ENCODE peak calls at places on chromosome 11, in six cellular contexts. One of them, this sample, is unnamed.

GRCh38 chr11:107844041-107844440 is 14.5 kb downstream of the SLC35F2 start:
- DNase-seq in T-cell: no peak
- DNase-seq in endothelial cell: no peak
- DNase-seq in EL: peak; percentile 77
- DNase-seq in SHP77 treated with DMSO at 0.1 percent for 48 hours: no peak
- DNase-seq in MV-4-11: no peak
- DNase-seq in this sample: no peak

GRCh38 chr11:78000193-78000592 is 5.7 kb upstream of the INTS4 start:
- DNase-seq in EL: peak; percentile 75
- DNase-seq in SHP77 treated with DMSO at 0.1 percent for 48 hours: peak; percentile 74
- DNase-seq in MV-4-11: peak; percentile 41
- DNase-seq in endothelial cell: peak; percentile 46
- DNase-seq in T-cell: peak; percentile 36
- DNase-seq in this sample: no peak

GRCh38 chr11:1921576-1922141 is 2.2 kb downstream of the TNNT3 start:
- DNase-seq in MV-4-11: no peak
- DNase-seq in EL: no peak
- DNase-seq in endothelial cell: no peak
- DNase-seq in SHP77 treated with DMSO at 0.1 percent for 48 hours: no peak
- DNase-seq in T-cell: no peak
- DNase-seq in this sample: no peak

GRCh38 chr11:61334434-61335354 is 1.7 kb downstream of the TKFC start:
- DNase-seq in SHP77 treated with DMSO at 0.1 percent for 48 hours: no peak
- DNase-seq in EL: peak; percentile 54
- DNase-seq in endothelial cell: no peak
- DNase-seq in MV-4-11: no peak
- DNase-seq in T-cell: no peak
- DNase-seq in this sample: no peak

GRCh38 chr11:10514210-10514609 is 26.8 kb downstream of the RNF141 start:
- DNase-seq in EL: no peak
- DNase-seq in MV-4-11: no peak
- DNase-seq in T-cell: no peak
- DNase-seq in endothelial cell: no peak
- DNase-seq in SHP77 treated with DMSO at 0.1 percent for 48 hours: no peak
- DNase-seq in this sample: no peak

GRCh38 chr11:120424970-120425332 is 86.6 kb upstream of the GRIK4 start:
- DNase-seq in SHP77 treated with DMSO at 0.1 percent for 48 hours: no peak
- DNase-seq in MV-4-11: no peak
- DNase-seq in endothelial cell: no peak
- DNase-seq in T-cell: no peak
- DNase-seq in EL: no peak
- DNase-seq in this sample: no peak

GRCh38 chr11:8168485-8169257 is at the start of gene RIC3:
- DNase-seq in EL: no peak
- DNase-seq in endothelial cell: peak; percentile 22
- DNase-seq in MV-4-11: no peak
- DNase-seq in T-cell: peak; percentile 44
- DNase-seq in SHP77 treated with DMSO at 0.1 percent for 48 hours: no peak
- DNase-seq in this sample: peak; percentile 14

GRCh38 chr11:9250139-9250582 is 15.0 kb downstream of the DENND5A start:
- DNase-seq in MV-4-11: peak; percentile 35
- DNase-seq in SHP77 treated with DMSO at 0.1 percent for 48 hours: no peak
- DNase-seq in EL: no peak
- DNase-seq in T-cell: peak; percentile 35
- DNase-seq in endothelial cell: no peak
- DNase-seq in this sample: peak; percentile 11

GRCh38 chr11:122764691-122765090 is 73.6 kb upstream of the CRTAM start:
- DNase-seq in T-cell: no peak
- DNase-seq in EL: no peak
- DNase-seq in SHP77 treated with DMSO at 0.1 percent for 48 hours: no peak
- DNase-seq in MV-4-11: no peak
- DNase-seq in endothelial cell: no peak
- DNase-seq in this sample: no peak

GRCh38 chr11:9651899-9652748 is 11.8 kb upstream of the SWAP70 start:
- DNase-seq in MV-4-11: no peak
- DNase-seq in endothelial cell: no peak
- DNase-seq in T-cell: no peak
- DNase-seq in SHP77 treated with DMSO at 0.1 percent for 48 hours: no peak
- DNase-seq in EL: no peak
- DNase-seq in this sample: no peak

GRCh38 chr11:8267831-8268529 is 4.3 kb upstream of the LMO1 start:
- DNase-seq in MV-4-11: no peak
- DNase-seq in EL: no peak
- DNase-seq in SHP77 treated with DMSO at 0.1 percent for 48 hours: no peak
- DNase-seq in endothelial cell: no peak
- DNase-seq in T-cell: no peak
- DNase-seq in this sample: no peak

GRCh38 chr11:29310016-29310415 is 706.8 kb downstream of the KCNA4 start:
- DNase-seq in SHP77 treated with DMSO at 0.1 percent for 48 hours: no peak
- DNase-seq in EL: peak; percentile 86
- DNase-seq in T-cell: no peak
- DNase-seq in endothelial cell: no peak
- DNase-seq in MV-4-11: no peak
- DNase-seq in this sample: no peak

GRCh38 chr11:130473056-130473794 is 24.8 kb downstream of the ADAMTS15 start:
- DNase-seq in SHP77 treated with DMSO at 0.1 percent for 48 hours: no peak
- DNase-seq in EL: no peak
- DNase-seq in MV-4-11: no peak
- DNase-seq in T-cell: no peak
- DNase-seq in endothelial cell: no peak
- DNase-seq in this sample: no peak